ENCODE peak calls at places on chromosomes 6 and 20, in four cellular contexts. One of them, this sample, is unnamed.

GRCh38 chr6:154496191-154496590 is 14.3 kb downstream of the CNKSR3 start:
- DNase-seq in GM13976: no peak
- DNase-seq in stimulated activated CD4-positive, alpha-beta T cell treated with anti-CD3 and anti-CD28 coated beads, Interleukin-4, amount 100 ng/mL, for 48 hours: no peak
- DNase-seq in central memory CD4-positive, alpha-beta T cell: no peak
- DNase-seq in this sample: no peak

GRCh38 chr6:160102956-160103824 is 18.4 kb upstream of the SLC22A1 start:
- DNase-seq in GM13976: peak
- DNase-seq in stimulated activated CD4-positive, alpha-beta T cell treated with anti-CD3 and anti-CD28 coated beads, Interleukin-4, amount 100 ng/mL, for 48 hours: peak
- DNase-seq in central memory CD4-positive, alpha-beta T cell: no peak
- DNase-seq in this sample: no peak

GRCh38 chr6:39341942-39342341 is 19.4 kb upstream of the KCNK16 start:
- DNase-seq in GM13976: no peak
- DNase-seq in stimulated activated CD4-positive, alpha-beta T cell treated with anti-CD3 and anti-CD28 coated beads, Interleukin-4, amount 100 ng/mL, for 48 hours: no peak
- DNase-seq in central memory CD4-positive, alpha-beta T cell: no peak
- DNase-seq in this sample: no peak

GRCh38 chr6:109130065-109130464 is 34.8 kb downstream of the CEP57L1 start:
- DNase-seq in GM13976: no peak
- DNase-seq in stimulated activated CD4-positive, alpha-beta T cell treated with anti-CD3 and anti-CD28 coated beads, Interleukin-4, amount 100 ng/mL, for 48 hours: no peak
- DNase-seq in central memory CD4-positive, alpha-beta T cell: no peak
- DNase-seq in this sample: no peak

GRCh38 chr6:82078286-82078908 is 169.1 kb downstream of the IBTK start:
- DNase-seq in GM13976: no peak
- DNase-seq in stimulated activated CD4-positive, alpha-beta T cell treated with anti-CD3 and anti-CD28 coated beads, Interleukin-4, amount 100 ng/mL, for 48 hours: no peak
- DNase-seq in central memory CD4-positive, alpha-beta T cell: no peak
- DNase-seq in this sample: no peak

GRCh38 chr6:145814035-145814500 is 527 bp downstream of the FBXO30 start:
- DNase-seq in GM13976: no peak
- DNase-seq in stimulated activated CD4-positive, alpha-beta T cell treated with anti-CD3 and anti-CD28 coated beads, Interleukin-4, amount 100 ng/mL, for 48 hours: peak
- DNase-seq in central memory CD4-positive, alpha-beta T cell: peak
- DNase-seq in this sample: no peak

GRCh38 chr20:52087471-52087870 is 104.1 kb downstream of the ZFP64 start:
- DNase-seq in GM13976: no peak
- DNase-seq in stimulated activated CD4-positive, alpha-beta T cell treated with anti-CD3 and anti-CD28 coated beads, Interleukin-4, amount 100 ng/mL, for 48 hours: no peak
- DNase-seq in central memory CD4-positive, alpha-beta T cell: no peak
- DNase-seq in this sample: no peak

GRCh38 chr6:17491416-17492142 is 98.2 kb downstream of the CAP2 start:
- DNase-seq in GM13976: no peak
- DNase-seq in stimulated activated CD4-positive, alpha-beta T cell treated with anti-CD3 and anti-CD28 coated beads, Interleukin-4, amount 100 ng/mL, for 48 hours: no peak
- DNase-seq in central memory CD4-positive, alpha-beta T cell: no peak
- DNase-seq in this sample: no peak

GRCh38 chr6:116034327-116034726 is 26.4 kb downstream of the FRK start:
- DNase-seq in GM13976: no peak
- DNase-seq in stimulated activated CD4-positive, alpha-beta T cell treated with anti-CD3 and anti-CD28 coated beads, Interleukin-4, amount 100 ng/mL, for 48 hours: no peak
- DNase-seq in central memory CD4-positive, alpha-beta T cell: no peak
- DNase-seq in this sample: no peak

GRCh38 chr6:119128252-119128912 is 49.9 kb upstream of the FAM184A start:
- DNase-seq in GM13976: no peak
- DNase-seq in stimulated activated CD4-positive, alpha-beta T cell treated with anti-CD3 and anti-CD28 coated beads, Interleukin-4, amount 100 ng/mL, for 48 hours: no peak
- DNase-seq in central memory CD4-positive, alpha-beta T cell: no peak
- DNase-seq in this sample: no peak